ENCODE peak calls at places on chromosomes 13 and 19, in four cellular contexts. V is WERI-Rb-1; A is CD8-positive, alpha-beta memory T cell; W is stimulated activated CD4-positive, alpha-beta T cell treated with anti-CD3 and anti-CD28 coated beads, Interleukin-2, amount 100 ng/mL, for 48 hours. H is an unnamed sample.

GRCh38 chr19:50333737-50334617 is 4.8 kb upstream of the KCNC3 start:
- DNase-seq in W (peak; percentile 82), A (peak; percentile 86), V (peak; percentile 66), H (peak; percentile 68)

GRCh38 chr19:2602391-2603181 is 99.9 kb downstream of the GNG7 start:
- DNase-seq in A (no peak), W (no peak), V (no peak), H (peak; percentile 43)

GRCh38 chr13:24145231-24145630 is 15.3 kb upstream of the SPATA13 start:
- DNase-seq in A (no peak), W (no peak), V (no peak), H (no peak)

GRCh38 chr13:68257111-68257842 is 1027.1 kb upstream of the PCDH9 start:
- DNase-seq in A (no peak), W (no peak), V (no peak), H (no peak)

GRCh38 chr13:25945596-25945995 is 106.2 kb downstream of the SHISA2 start:
- DNase-seq in V (no peak), W (no peak), A (no peak), H (no peak)

GRCh38 chr13:95176611-95177259 is 124.5 kb downstream of the ABCC4 start:
- DNase-seq in W (no peak), A (peak; percentile 39), V (no peak), H (no peak)

GRCh38 chr13:19781526-19781925 is 1.2 kb downstream of the PSPC1 start:
- DNase-seq in V (no peak), A (no peak), W (no peak), H (no peak)

GRCh38 chr13:53254495-53254894 is 225.9 kb downstream of the OLFM4 start:
- DNase-seq in W (no peak), V (no peak), A (no peak), H (no peak)

GRCh38 chr13:108676620-108677019 is 47.2 kb downstream of the MYO16 start:
- DNase-seq in W (no peak), A (no peak), V (no peak), H (no peak)

GRCh38 chr19:1568320-1569019 is at the start of gene MEX3D:
- DNase-seq in W (peak; percentile 73), V (peak; percentile 71), A (peak; percentile 79), H (peak; percentile 70)

GRCh38 chr19:17058236-17058635 is 17.0 kb downstream of the HAUS8 start:
- DNase-seq in V (no peak), A (no peak), W (no peak), H (peak; percentile 16)

H was measured in NCI-H2081.